ENCODE peak calls at places on chromosomes 5 and 9, in nine cellular contexts. L is naive thymus-derived CD4-positive, alpha-beta T cell; U is T-cell; X is HCEC 1CT; R is ovary; J is gastrocnemius medialis; H is NCI-H446; T is left ventricle myocardium inferior; D is endothelial cell. Q is an unnamed sample.

GRCh38 chr9:101376117-101376866 is 8.5 kb downstream of the BAAT start:
- DNase-seq in L (no peak), U (no peak), X (peak; percentile 14), R (no peak), J (no peak), H (no peak), T (no peak), D (no peak), Q (no peak)

GRCh38 chr5:90022002-90022710 is 387.4 kb downstream of the CETN3 start:
- DNase-seq in L (no peak), U (no peak), X (no peak), R (no peak), J (no peak), H (no peak), T (no peak), D (no peak), Q (no peak)

GRCh38 chr9:22005700-22006605 is 3.2 kb downstream of the CDKN2B start:
- DNase-seq in L (no peak), U (no peak), X (no peak), R (no peak), J (no peak), H (no peak), T (no peak), D (peak; percentile 19), Q (no peak)

GRCh38 chr5:93805616-93806393 is 64.4 kb upstream of the POU5F2 start:
- DNase-seq in L (no peak), U (no peak), X (no peak), R (no peak), J (no peak), H (no peak), T (no peak), D (no peak), Q (no peak)

GRCh38 chr9:70324963-70325362 is 66.2 kb downstream of the SMC5 start:
- DNase-seq in L (no peak), U (no peak), X (peak; percentile 90), R (no peak), J (no peak), H (no peak), T (no peak), D (no peak), Q (no peak)

GRCh38 chr9:13865869-13866268 is 448.1 kb downstream of the NFIB start:
- DNase-seq in L (no peak), U (no peak), X (no peak), R (no peak), J (no peak), H (no peak), T (no peak), D (no peak), Q (no peak)

GRCh38 chr9:136665111-136665703 is 2.5 kb downstream of the EGFL7 start:
- DNase-seq in L (no peak), U (no peak), X (no peak), R (no peak), J (no peak), H (no peak), T (no peak), D (no peak), Q (no peak)

GRCh38 chr9:16710888-16711287 is 159.6 kb downstream of the BNC2 start:
- DNase-seq in L (no peak), U (no peak), X (no peak), R (no peak), J (no peak), H (no peak), T (no peak), D (no peak), Q (no peak)

GRCh38 chr5:17113174-17113941 is 104.1 kb upstream of the BASP1 start:
- DNase-seq in L (no peak), U (no peak), X (peak; percentile 43), R (no peak), J (no peak), H (no peak), T (no peak), D (no peak), Q (no peak)

GRCh38 chr5:120872292-120872691 is 408.2 kb downstream of the PRR16 start:
- DNase-seq in L (no peak), U (no peak), X (no peak), R (no peak), J (no peak), H (no peak), T (no peak), D (no peak), Q (no peak)

GRCh38 chr5:149212203-149212951 is 59.3 kb upstream of the AFAP1L1 start:
- DNase-seq in L (no peak), U (no peak), X (peak; percentile 99), R (no peak), J (no peak), H (no peak), T (no peak), D (no peak), Q (no peak)

GRCh38 chr9:71210326-71210725 is 88.9 kb upstream of the TRPM3 start:
- DNase-seq in L (no peak), U (no peak), X (no peak), R (no peak), J (no peak), H (no peak), T (no peak), D (no peak), Q (no peak)

GRCh38 chr9:16679327-16679821 is 191.1 kb downstream of the BNC2 start:
- DNase-seq in L (no peak), U (no peak), X (no peak), R (no peak), J (no peak), H (no peak), T (no peak), D (no peak), Q (no peak)

GRCh38 chr5:87354496-87354895 is 58.2 kb downstream of the CCNH start:
- DNase-seq in L (no peak), U (no peak), X (no peak), R (no peak), J (no peak), H (no peak), T (no peak), D (no peak), Q (no peak)

GRCh38 chr9:2321523-2322148 is 300.0 kb upstream of the VLDLR start:
- DNase-seq in L (no peak), U (no peak), X (no peak), R (no peak), J (no peak), H (no peak), T (no peak), D (no peak), Q (no peak)

GRCh38 chr9:114799441-114799840 is 6.4 kb downstream of the TNFSF15 start:
- DNase-seq in L (no peak), U (no peak), X (no peak), R (no peak), J (no peak), H (no peak), T (no peak), D (peak; percentile 4), Q (no peak)

GRCh38 chr5:68710514-68710913 is 383.3 kb upstream of the SLC30A5 start:
- DNase-seq in L (no peak), U (no peak), X (no peak), R (no peak), J (peak; percentile 72), H (no peak), T (no peak), D (no peak), Q (no peak)

GRCh38 chr9:88076286-88077070 is 61.8 kb downstream of the SPATA31C2 start:
- DNase-seq in L (peak; percentile 15), U (no peak), X (peak; percentile 63), R (peak; percentile 86), J (no peak), H (no peak), T (peak; percentile 79), D (peak; percentile 58), Q (peak; percentile 69)

GRCh38 chr5:3385874-3386536 is 209.6 kb upstream of the IRX1 start:
- DNase-seq in L (no peak), U (no peak), X (no peak), R (no peak), J (no peak), H (no peak), T (no peak), D (no peak), Q (no peak)

GRCh38 chr9:92911496-92912475 is 33.9 kb upstream of the ZNF484 start:
- DNase-seq in L (no peak), U (no peak), X (no peak), R (no peak), J (no peak), H (no peak), T (no peak), D (no peak), Q (no peak)

GRCh38 chr9:91445135-91445534 is 21.5 kb upstream of the NFIL3 start:
- DNase-seq in L (no peak), U (no peak), X (no peak), R (no peak), J (no peak), H (no peak), T (no peak), D (no peak), Q (no peak)

GRCh38 chr9:98142182-98142924 is 23.3 kb upstream of the TRIM14 start:
- DNase-seq in L (no peak), U (no peak), X (no peak), R (no peak), J (no peak), H (no peak), T (peak; percentile 20), D (no peak), Q (peak; percentile 41)

Q was measured in activated effector memory CD4-positive, alpha-beta T cell treated with anti-CD3 and anti-CD28 coated beads, Interleukin-2, amount 50 U/mL, for 16 hours.